ENCODE peak calls at places on chromosomes 11 and 22, in eight cellular contexts. One of them, this sample, is unnamed.

GRCh38 chr11:6307879-6308278 is 12.4 kb downstream of the CAVIN3 start:
- DNase-seq in lower leg skin: no peak
- DNase-seq in right lobe of liver: no peak
- DNase-seq in vagina: no peak
- DNase-seq in A549: no peak
- DNase-seq in GM12891: no peak
- DNase-seq in prostate gland: no peak
- DNase-seq in stomach: no peak
- DNase-seq in this sample: no peak

GRCh38 chr11:86606270-86606848 is 66.1 kb downstream of the ME3 start:
- DNase-seq in lower leg skin: no peak
- DNase-seq in stomach: no peak
- DNase-seq in GM12891: no peak
- DNase-seq in right lobe of liver: no peak
- DNase-seq in prostate gland: no peak
- DNase-seq in vagina: no peak
- DNase-seq in A549: no peak
- DNase-seq in this sample: no peak

GRCh38 chr22:37020192-37020479 is 594 bp downstream of the MPST start:
- DNase-seq in prostate gland: peak
- DNase-seq in A549: no peak
- DNase-seq in stomach: peak
- DNase-seq in GM12891: no peak
- DNase-seq in lower leg skin: peak
- DNase-seq in vagina: no peak
- DNase-seq in right lobe of liver: peak
- DNase-seq in this sample: peak

GRCh38 chr11:84924290-84924689 is 702.9 kb downstream of the DLG2 start:
- DNase-seq in prostate gland: no peak
- DNase-seq in stomach: no peak
- DNase-seq in A549: no peak
- DNase-seq in vagina: no peak
- DNase-seq in lower leg skin: no peak
- DNase-seq in GM12891: no peak
- DNase-seq in right lobe of liver: no peak
- DNase-seq in this sample: no peak

GRCh38 chr11:110797453-110797852 is 85.2 kb upstream of the ARHGAP20 start:
- DNase-seq in vagina: no peak
- DNase-seq in lower leg skin: no peak
- DNase-seq in stomach: no peak
- DNase-seq in right lobe of liver: no peak
- DNase-seq in GM12891: peak
- DNase-seq in prostate gland: no peak
- DNase-seq in A549: no peak
- DNase-seq in this sample: no peak

GRCh38 chr11:12512826-12513395 is 135.5 kb downstream of the PARVA start:
- DNase-seq in A549: no peak
- DNase-seq in stomach: no peak
- DNase-seq in right lobe of liver: no peak
- DNase-seq in prostate gland: no peak
- DNase-seq in vagina: no peak
- DNase-seq in lower leg skin: no peak
- DNase-seq in GM12891: no peak
- DNase-seq in this sample: no peak

GRCh38 chr11:47393163-47394049 is 15.0 kb upstream of the SLC39A13 start:
- DNase-seq in A549: no peak
- DNase-seq in prostate gland: no peak
- DNase-seq in right lobe of liver: no peak
- DNase-seq in stomach: no peak
- DNase-seq in lower leg skin: no peak
- DNase-seq in GM12891: no peak
- DNase-seq in vagina: no peak
- DNase-seq in this sample: peak

GRCh38 chr11:69920500-69921428 is 101.5 kb upstream of the FGF3 start:
- DNase-seq in right lobe of liver: peak
- DNase-seq in vagina: peak
- DNase-seq in prostate gland: no peak
- DNase-seq in lower leg skin: peak
- DNase-seq in GM12891: no peak
- DNase-seq in stomach: no peak
- DNase-seq in A549: no peak
- DNase-seq in this sample: no peak

GRCh38 chr11:86302092-86302793 is at the start of gene HIKESHI:
- DNase-seq in right lobe of liver: peak
- DNase-seq in vagina: peak
- DNase-seq in GM12891: peak
- DNase-seq in A549: peak
- DNase-seq in stomach: peak
- DNase-seq in prostate gland: peak
- DNase-seq in lower leg skin: peak
- DNase-seq in this sample: peak

GRCh38 chr11:71365626-71366025 is 82.6 kb downstream of the DHCR7 start:
- DNase-seq in stomach: no peak
- DNase-seq in prostate gland: no peak
- DNase-seq in GM12891: no peak
- DNase-seq in vagina: no peak
- DNase-seq in right lobe of liver: no peak
- DNase-seq in A549: no peak
- DNase-seq in lower leg skin: no peak
- DNase-seq in this sample: no peak

GRCh38 chr11:8209208-8209807 is 40.5 kb upstream of the RIC3 start:
- DNase-seq in prostate gland: no peak
- DNase-seq in A549: no peak
- DNase-seq in GM12891: no peak
- DNase-seq in vagina: no peak
- DNase-seq in stomach: peak
- DNase-seq in right lobe of liver: no peak
- DNase-seq in lower leg skin: peak
- DNase-seq in this sample: no peak

GRCh38 chr11:107565219-107565937 is at the start of gene ALKBH8:
- DNase-seq in stomach: peak
- DNase-seq in right lobe of liver: peak
- DNase-seq in vagina: no peak
- DNase-seq in lower leg skin: peak
- DNase-seq in prostate gland: peak
- DNase-seq in GM12891: peak
- DNase-seq in A549: peak
- DNase-seq in this sample: peak

GRCh38 chr22:43465291-43466015 is 53.6 kb downstream of the MPPED1 start:
- DNase-seq in lower leg skin: no peak
- DNase-seq in stomach: no peak
- DNase-seq in A549: no peak
- DNase-seq in vagina: no peak
- DNase-seq in GM12891: no peak
- DNase-seq in prostate gland: no peak
- DNase-seq in right lobe of liver: no peak
- DNase-seq in this sample: no peak

GRCh38 chr11:118933486-118933885 is 7.8 kb upstream of the BCL9L start:
- DNase-seq in A549: no peak
- DNase-seq in vagina: no peak
- DNase-seq in stomach: peak
- DNase-seq in right lobe of liver: no peak
- DNase-seq in prostate gland: peak
- DNase-seq in GM12891: no peak
- DNase-seq in lower leg skin: no peak
- DNase-seq in this sample: no peak

GRCh38 chr22:19124377-19124776 is 2.2 kb upstream of the DGCR2 start:
- DNase-seq in vagina: no peak
- DNase-seq in stomach: no peak
- DNase-seq in prostate gland: no peak
- DNase-seq in GM12891: no peak
- DNase-seq in A549: no peak
- DNase-seq in lower leg skin: no peak
- DNase-seq in right lobe of liver: no peak
- DNase-seq in this sample: no peak

GRCh38 chr11:117548876-117549275 is 221.2 kb downstream of the CEP164 start:
- DNase-seq in prostate gland: no peak
- DNase-seq in lower leg skin: no peak
- DNase-seq in right lobe of liver: no peak
- DNase-seq in A549: no peak
- DNase-seq in GM12891: no peak
- DNase-seq in vagina: no peak
- DNase-seq in stomach: no peak
- DNase-seq in this sample: no peak

GRCh38 chr11:122809861-122810260 is 28.4 kb upstream of the CRTAM start:
- DNase-seq in lower leg skin: no peak
- DNase-seq in prostate gland: no peak
- DNase-seq in A549: no peak
- DNase-seq in stomach: no peak
- DNase-seq in vagina: no peak
- DNase-seq in GM12891: no peak
- DNase-seq in right lobe of liver: no peak
- DNase-seq in this sample: no peak

GRCh38 chr11:6210274-6210955 is 5.1 kb downstream of the C11orf42 start:
- DNase-seq in A549: no peak
- DNase-seq in prostate gland: no peak
- DNase-seq in lower leg skin: no peak
- DNase-seq in GM12891: no peak
- DNase-seq in vagina: no peak
- DNase-seq in stomach: no peak
- DNase-seq in right lobe of liver: no peak
- DNase-seq in this sample: no peak

GRCh38 chr11:95556342-95557151 is 233.0 kb downstream of the FAM76B start:
- DNase-seq in right lobe of liver: no peak
- DNase-seq in GM12891: peak
- DNase-seq in prostate gland: no peak
- DNase-seq in lower leg skin: no peak
- DNase-seq in stomach: no peak
- DNase-seq in vagina: no peak
- DNase-seq in A549: no peak
- DNase-seq in this sample: no peak

GRCh38 chr11:118047749-118048148 is 29.1 kb upstream of the TMPRSS4 start:
- DNase-seq in stomach: no peak
- DNase-seq in right lobe of liver: no peak
- DNase-seq in GM12891: no peak
- DNase-seq in A549: no peak
- DNase-seq in vagina: no peak
- DNase-seq in lower leg skin: peak
- DNase-seq in prostate gland: no peak
- DNase-seq in this sample: no peak

DNA sequence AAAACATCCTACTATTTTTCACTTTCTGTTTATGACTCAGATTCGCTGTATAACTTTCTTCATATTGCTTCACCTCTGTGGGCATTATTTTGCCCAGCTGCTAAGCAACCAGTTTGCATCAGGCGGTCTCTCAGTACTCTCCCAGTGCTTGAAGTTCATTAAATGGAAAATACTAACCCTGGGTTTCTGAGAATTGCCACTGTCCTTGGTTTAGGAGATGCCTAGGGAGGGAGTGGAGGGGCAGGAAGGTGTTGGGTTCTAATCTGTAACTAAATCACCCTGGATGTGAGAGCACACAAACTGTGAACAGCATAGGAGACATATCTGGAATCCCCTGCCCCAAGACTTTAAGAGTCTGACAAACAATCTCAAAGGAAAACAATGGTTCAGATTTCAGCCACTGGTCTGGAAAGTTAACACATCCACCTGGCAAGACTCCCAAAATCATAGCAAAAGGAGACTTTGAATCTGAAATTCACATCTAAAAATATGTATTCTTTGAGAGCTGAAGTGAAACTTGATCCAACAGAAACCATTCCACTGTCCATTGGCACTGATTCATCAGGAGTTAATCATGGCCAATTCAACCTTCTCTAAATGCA is 540.0 kb downstream of the SOX6 start:
- DNase-seq in right lobe of liver: no peak
- DNase-seq in stomach: no peak
- DNase-seq in GM12891: no peak
- DNase-seq in lower leg skin: no peak
- DNase-seq in A549: no peak
- DNase-seq in prostate gland: no peak
- DNase-seq in vagina: no peak
- DNase-seq in this sample: no peak
- TF ChIP-seq POLR2A in right lobe of liver: no peak
- TF ChIP-seq POLR2A in stomach: no peak
- TF ChIP-seq POLR2A in GM12891: no peak
- TF ChIP-seq POLR2A in lower leg skin: no peak
- TF ChIP-seq POLR2A in A549: no peak
- TF ChIP-seq POLR2A in prostate gland: no peak
- TF ChIP-seq POLR2A in vagina: no peak
- TF ChIP-seq POLR2A in this sample: no peak

DNA sequence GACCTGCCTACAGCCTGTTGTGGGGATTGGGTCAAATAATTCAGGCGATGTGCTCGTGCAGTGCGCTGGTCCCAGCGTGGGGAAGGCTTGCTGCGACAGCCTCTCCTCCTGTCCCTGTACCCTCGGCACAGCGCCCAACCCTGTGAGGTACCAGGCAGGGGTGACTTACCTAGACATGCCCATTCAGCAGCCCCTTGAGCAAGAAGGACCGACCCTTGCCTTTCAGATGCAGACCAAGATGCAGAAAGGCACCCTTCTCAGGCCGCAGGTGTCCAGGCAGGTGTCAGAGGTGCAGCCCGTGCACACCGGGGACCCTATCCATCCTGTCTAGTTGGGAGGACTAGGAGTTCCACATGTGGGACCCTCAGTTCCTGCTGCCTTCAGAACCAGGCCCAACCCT is 102.7 kb downstream of the BCR start:
- DNase-seq in A549: no peak
- DNase-seq in right lobe of liver: no peak
- DNase-seq in stomach: no peak
- DNase-seq in vagina: no peak
- DNase-seq in prostate gland: no peak
- DNase-seq in lower leg skin: no peak
- DNase-seq in GM12891: no peak
- DNase-seq in this sample: no peak
- TF ChIP-seq POLR2A in A549: no peak
- TF ChIP-seq POLR2A in right lobe of liver: no peak
- TF ChIP-seq POLR2A in stomach: no peak
- TF ChIP-seq POLR2A in vagina: no peak
- TF ChIP-seq POLR2A in prostate gland: no peak
- TF ChIP-seq POLR2A in lower leg skin: no peak
- TF ChIP-seq POLR2A in GM12891: no peak
- TF ChIP-seq POLR2A in this sample: no peak

DNA sequence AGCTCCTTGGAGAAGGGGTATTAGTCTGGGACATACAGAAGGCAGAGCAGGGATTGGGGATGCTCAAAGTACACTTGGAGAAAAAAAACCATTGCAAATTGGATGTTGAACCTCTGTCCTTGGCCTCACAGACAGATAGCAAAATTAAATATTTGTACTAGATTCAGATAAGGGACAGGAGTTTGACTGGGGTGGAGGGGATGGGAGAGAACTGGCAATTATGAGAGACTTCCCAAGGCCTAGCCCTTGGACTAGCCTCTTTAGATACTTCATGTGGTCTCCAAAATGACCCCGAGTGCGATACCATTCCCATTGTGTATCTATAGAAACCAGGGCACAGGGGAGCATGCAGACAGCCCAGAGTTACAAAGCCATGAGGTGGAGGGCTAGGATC is 15.5 kb downstream of the DGAT2 start:
- DNase-seq in lower leg skin: no peak
- DNase-seq in A549: no peak
- DNase-seq in stomach: no peak
- DNase-seq in right lobe of liver: no peak
- DNase-seq in GM12891: no peak
- DNase-seq in vagina: no peak
- DNase-seq in prostate gland: no peak
- DNase-seq in this sample: no peak
- TF ChIP-seq POLR2A in lower leg skin: no peak
- TF ChIP-seq POLR2A in A549: no peak
- TF ChIP-seq POLR2A in stomach: no peak
- TF ChIP-seq POLR2A in right lobe of liver: no peak
- TF ChIP-seq POLR2A in GM12891: no peak
- TF ChIP-seq POLR2A in vagina: no peak
- TF ChIP-seq POLR2A in prostate gland: no peak
- TF ChIP-seq POLR2A in this sample: no peak

GRCh38 chr11:65780770-65781151 is at the start of gene AP5B1:
- DNase-seq in GM12891: peak
- DNase-seq in vagina: peak
- DNase-seq in prostate gland: peak
- DNase-seq in stomach: peak
- DNase-seq in lower leg skin: peak
- DNase-seq in right lobe of liver: peak
- DNase-seq in A549: peak
- DNase-seq in this sample: peak
- TF ChIP-seq POLR2A in GM12891: no peak
- TF ChIP-seq POLR2A in vagina: peak
- TF ChIP-seq POLR2A in prostate gland: peak
- TF ChIP-seq POLR2A in stomach: no peak
- TF ChIP-seq POLR2A in lower leg skin: no peak
- TF ChIP-seq POLR2A in right lobe of liver: peak
- TF ChIP-seq POLR2A in A549: peak
- TF ChIP-seq POLR2A in this sample: peak

This sample was measured in H54.